ENCODE peak calls at places on chromosomes 16 and 17, in six cellular contexts. X is HepG2, A is A549, H is upper lobe of left lung, V is K562, R is GM12878. U is an unnamed sample.

GRCh38 chr16:70750893-70751467 is 50.0 kb downstream of the VAC14 start:
- ATAC-seq in X (no peak), A (peak), H (peak), V (no peak), R (no peak), U (peak)

GRCh38 chr16:16124438-16124837 is 98.9 kb downstream of the ABCC6 start:
- ATAC-seq in X (no peak), A (no peak), H (no peak), V (no peak), R (no peak), U (peak)

GRCh38 chr16:56119138-56119537 is 72.2 kb upstream of the GNAO1 start:
- ATAC-seq in X (no peak), A (no peak), H (no peak), V (no peak), R (peak), U (no peak)

GRCh38 chr16:17246974-17247718 is 223.6 kb downstream of the XYLT1 start:
- ATAC-seq in X (no peak), A (no peak), H (no peak), V (no peak), R (no peak), U (no peak)

GRCh38 chr17:38676706-38677504 is 2.1 kb upstream of the EPOP start:
- ATAC-seq in X (peak), A (peak), H (peak), V (peak), R (peak), U (peak)

GRCh38 chr16:15864939-15865338 is 8.1 kb upstream of the MYH11 start:
- ATAC-seq in X (no peak), A (no peak), H (no peak), V (no peak), R (no peak), U (peak)

GRCh38 chr17:77428020-77428781 is 287.4 kb downstream of the SEC14L1 start:
- ATAC-seq in X (no peak), A (no peak), H (no peak), V (peak), R (peak), U (no peak)

GRCh38 chr17:74513987-74514631 is 17.2 kb downstream of the CD300LB start:
- ATAC-seq in X (no peak), A (peak), H (no peak), V (no peak), R (no peak), U (no peak)

GRCh38 chr16:89193576-89194293 is 6.6 kb downstream of the SLC22A31 start:
- ATAC-seq in X (no peak), A (peak), H (no peak), V (peak), R (no peak), U (no peak)

GRCh38 chr17:28972437-28972836 is 21.1 kb upstream of the PHF12 start:
- ATAC-seq in X (no peak), A (no peak), H (peak), V (no peak), R (no peak), U (no peak)

GRCh38 chr17:75069783-75070182 is 18.0 kb upstream of the SLC16A5 start:
- ATAC-seq in X (peak), A (peak), H (no peak), V (no peak), R (peak), U (no peak)

GRCh38 chr17:10050597-10051101 is 145.6 kb upstream of the RCVRN start:
- ATAC-seq in X (no peak), A (no peak), H (peak), V (no peak), R (peak), U (peak)

GRCh38 chr17:68512967-68513474 is 791 bp downstream of the PRKAR1A start:
- ATAC-seq in X (no peak), A (peak), H (peak), V (peak), R (peak), U (peak)

GRCh38 chr16:89183975-89184684 is 12.6 kb downstream of the CDH15 start:
- ATAC-seq in X (peak), A (peak), H (no peak), V (peak), R (no peak), U (no peak)

GRCh38 chr17:16314189-16314588 is 39.1 kb downstream of the CENPV start:
- ATAC-seq in X (no peak), A (no peak), H (no peak), V (no peak), R (no peak), U (no peak)

GRCh38 chr17:65405563-65405962 is 155.9 kb downstream of the AXIN2 start:
- ATAC-seq in X (no peak), A (no peak), H (no peak), V (no peak), R (no peak), U (no peak)

GRCh38 chr16:79042886-79043285 is 557.7 kb downstream of the MAF start:
- ATAC-seq in X (no peak), A (no peak), H (no peak), V (no peak), R (no peak), U (no peak)

GRCh38 chr17:49548051-49548505 is 27.6 kb upstream of the NXPH3 start:
- ATAC-seq in X (no peak), A (peak), H (peak), V (no peak), R (no peak), U (no peak)

GRCh38 chr17:680554-680953 is 34.1 kb downstream of the VPS53 start:
- ATAC-seq in X (no peak), A (no peak), H (no peak), V (no peak), R (no peak), U (no peak)

GRCh38 chr17:58487589-58488427 is at the start of gene HSF5:
- ATAC-seq in X (peak), A (no peak), H (peak), V (no peak), R (no peak), U (peak)

GRCh38 chr16:14405611-14406537 is 224.2 kb downstream of the PARN start:
- ATAC-seq in X (peak), A (peak), H (peak), V (peak), R (peak), U (peak)

GRCh38 chr16:8377864-8378263 is 212.4 kb downstream of the TMEM114 start:
- ATAC-seq in X (no peak), A (no peak), H (no peak), V (no peak), R (no peak), U (no peak)

GRCh38 chr16:85269165-85269564 is 156.9 kb upstream of the CIBAR2 start:
- ATAC-seq in X (no peak), A (no peak), H (no peak), V (no peak), R (no peak), U (no peak)
- TF ChIP-seq EP300 in X (no peak), A (no peak), H (no peak), V (no peak), R (no peak), U (no peak)

GRCh38 chr17:72602517-72603345 is 481.9 kb downstream of the SOX9 start:
- ATAC-seq in X (peak), A (peak), H (no peak), V (no peak), R (peak), U (no peak)

GRCh38 chr17:72603346-72604242 is 482.8 kb downstream of the SOX9 start:
- ATAC-seq in X (peak), A (peak), H (no peak), V (no peak), R (peak), U (no peak)

GRCh38 chr17:72599891-72600290 is 479.1 kb downstream of the SOX9 start:
- ATAC-seq in X (no peak), A (no peak), H (no peak), V (no peak), R (no peak), U (no peak)

GRCh38 chr17:72598705-72599104 is 477.9 kb downstream of the SOX9 start:
- ATAC-seq in X (no peak), A (no peak), H (no peak), V (no peak), R (no peak), U (no peak)

DNA sequence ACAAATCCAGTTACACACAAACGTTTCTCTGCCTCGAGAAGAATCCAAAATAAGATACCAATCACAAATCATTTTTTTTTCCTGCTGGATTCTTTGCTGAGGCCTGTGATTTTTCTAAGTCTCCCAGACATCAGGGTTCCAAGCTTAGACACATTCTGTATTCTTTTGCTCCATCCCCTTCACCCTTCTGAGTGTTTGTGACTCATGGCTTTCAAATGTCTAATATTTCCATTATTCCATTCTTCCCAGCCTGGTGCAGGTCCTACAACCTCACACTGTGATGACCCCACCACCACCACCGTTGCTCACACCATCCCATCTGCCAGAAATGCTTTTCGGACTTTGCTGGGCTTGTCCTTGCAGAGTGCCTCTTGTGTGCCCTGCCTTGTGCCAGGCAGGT is 480.1 kb downstream of the SOX9 start:
- ATAC-seq in X (no peak), A (peak), H (no peak), V (no peak), R (no peak), U (no peak)
- TF ChIP-seq EP300 in X (no peak), A (no peak), H (no peak), V (no peak), R (no peak), U (no peak)

GRCh38 chr17:15263206-15263579 is 1.9 kb downstream of the PMP22 start:
- ATAC-seq in X (no peak), A (peak), H (peak), V (no peak), R (no peak), U (peak)

GRCh38 chr17:15261818-15262290 is 3.3 kb downstream of the PMP22 start:
- ATAC-seq in X (no peak), A (peak), H (no peak), V (no peak), R (no peak), U (no peak)

GRCh38 chr17:15261063-15261817 is 3.9 kb downstream of the PMP22 start:
- ATAC-seq in X (peak), A (peak), H (peak), V (peak), R (no peak), U (peak)

GRCh38 chr17:15263680-15264079 is 1.4 kb downstream of the PMP22 start:
- ATAC-seq in X (no peak), A (no peak), H (no peak), V (no peak), R (no peak), U (no peak)

GRCh38 chr17:15262291-15263205 is 2.6 kb downstream of the PMP22 start:
- ATAC-seq in X (peak), A (peak), H (peak), V (peak), R (no peak), U (peak)
- TF ChIP-seq EP300 in X (no peak), A (no peak), H (peak), V (no peak), R (no peak), U (no peak)

GRCh38 chr17:44110011-44110686 is 13.3 kb downstream of the HDAC5 start:
- ATAC-seq in X (no peak), A (no peak), H (no peak), V (no peak), R (peak), U (no peak)

GRCh38 chr17:44106801-44107200 is 16.6 kb downstream of the HDAC5 start:
- ATAC-seq in X (no peak), A (no peak), H (no peak), V (no peak), R (no peak), U (no peak)

GRCh38 chr17:44109312-44109630 is 14.2 kb downstream of the HDAC5 start:
- ATAC-seq in X (no peak), A (no peak), H (no peak), V (no peak), R (no peak), U (no peak)

GRCh38 chr17:44110823-44111633 is 12.4 kb downstream of the HDAC5 start:
- ATAC-seq in X (peak), A (peak), H (peak), V (peak), R (peak), U (peak)

DNA sequence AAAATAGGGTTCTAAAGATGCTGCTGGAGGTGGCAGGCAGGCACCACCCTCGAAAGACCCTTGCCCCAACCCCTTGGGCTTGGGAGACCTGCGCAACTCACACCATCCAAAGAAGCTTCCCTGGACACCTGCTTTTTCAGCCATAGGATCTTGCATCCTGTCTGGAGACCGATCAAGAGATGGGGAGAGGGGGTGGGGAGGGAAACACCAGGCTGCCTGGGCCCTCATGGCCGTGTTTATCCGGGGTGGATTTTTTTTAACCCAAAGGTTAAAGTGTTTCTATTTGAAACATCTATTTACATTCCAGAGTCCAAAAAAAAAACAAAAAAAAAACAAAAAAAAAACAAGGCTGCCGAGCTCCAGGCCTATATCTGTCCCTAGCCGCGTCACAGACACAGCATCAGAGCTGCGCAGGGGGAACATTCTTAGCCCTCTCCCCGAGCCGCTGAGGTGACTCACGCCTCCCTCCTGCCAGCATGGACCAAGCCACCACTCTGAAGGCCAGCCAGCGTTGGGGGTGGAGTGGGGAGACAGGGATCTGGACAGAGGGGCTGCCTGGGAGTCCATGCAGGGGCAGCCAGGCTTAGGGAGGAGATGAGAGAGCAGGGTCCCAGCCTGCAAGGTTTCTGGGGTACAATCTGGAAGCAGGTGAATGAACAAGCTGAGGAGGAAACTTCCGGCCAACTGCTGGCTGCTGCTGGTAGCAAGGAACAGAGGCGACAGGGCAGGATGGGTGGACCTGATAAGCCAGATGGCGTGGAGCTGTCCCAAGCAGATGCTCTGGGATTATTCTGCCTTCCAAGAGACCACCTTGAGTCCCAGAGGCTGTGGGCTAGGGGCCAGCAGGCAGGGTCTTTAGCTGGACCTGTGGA is 14.8 kb downstream of the HDAC5 start:
- ATAC-seq in X (peak), A (peak), H (peak), V (peak), R (no peak), U (peak)
- TF ChIP-seq EP300 in X (no peak), A (peak), H (no peak), V (no peak), R (no peak), U (no peak)

DNA sequence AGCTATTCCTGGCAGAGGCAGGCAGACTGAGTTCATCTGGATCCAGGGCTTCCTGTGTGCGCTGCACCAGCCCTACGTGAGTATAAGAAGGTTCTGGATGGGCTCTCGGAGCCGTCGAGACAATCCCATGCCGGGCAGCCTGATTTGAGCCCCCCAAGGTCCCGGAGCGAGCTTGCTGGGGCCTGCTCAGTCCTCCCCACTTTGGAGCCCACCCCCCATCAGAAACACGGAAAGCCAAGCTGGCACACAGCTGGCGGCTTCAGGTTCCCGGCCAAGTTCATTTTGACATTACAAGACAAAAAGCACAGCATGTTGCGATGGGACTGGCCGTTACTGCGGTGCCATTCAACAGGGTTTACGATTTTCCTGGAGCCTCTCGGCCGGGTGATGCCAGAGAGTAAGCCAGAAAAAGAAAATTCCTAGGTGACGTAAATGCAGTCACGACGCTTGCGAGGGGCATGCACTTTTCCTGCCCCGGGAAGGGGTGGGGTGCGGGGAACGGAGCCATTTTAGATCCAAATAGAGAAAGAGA is 167.2 kb upstream of the FOXF1 start:
- ATAC-seq in X (no peak), A (no peak), H (peak), V (no peak), R (no peak), U (peak)
- TF ChIP-seq EP300 in X (no peak), A (no peak), H (peak), V (no peak), R (no peak), U (peak)

GRCh38 chr17:39754958-39755549 is 17.3 kb downstream of the GRB7 start:
- ATAC-seq in X (peak), A (peak), H (no peak), V (no peak), R (no peak), U (no peak)

GRCh38 chr17:39752241-39752831 is 14.6 kb downstream of the GRB7 start:
- ATAC-seq in X (no peak), A (no peak), H (no peak), V (no peak), R (no peak), U (no peak)

GRCh38 chr17:39753514-39754160 is 15.9 kb downstream of the GRB7 start:
- ATAC-seq in X (no peak), A (peak), H (peak), V (peak), R (peak), U (peak)

GRCh38 chr17:39755550-39756375 is 18.0 kb downstream of the GRB7 start:
- ATAC-seq in X (no peak), A (no peak), H (no peak), V (no peak), R (peak), U (no peak)

GRCh38 chr17:39754161-39754957 is 16.6 kb downstream of the GRB7 start:
- ATAC-seq in X (peak), A (peak), H (peak), V (peak), R (peak), U (peak)
- TF ChIP-seq EP300 in X (no peak), A (no peak), H (peak), V (no peak), R (peak), U (no peak)

GRCh38 chr17:82443465-82444283 is 6.9 kb downstream of the CYBC1 start:
- ATAC-seq in X (no peak), A (no peak), H (no peak), V (no peak), R (peak), U (no peak)
- TF ChIP-seq EP300 in X (no peak), A (no peak), H (no peak), V (no peak), R (no peak), U (no peak)

DNA sequence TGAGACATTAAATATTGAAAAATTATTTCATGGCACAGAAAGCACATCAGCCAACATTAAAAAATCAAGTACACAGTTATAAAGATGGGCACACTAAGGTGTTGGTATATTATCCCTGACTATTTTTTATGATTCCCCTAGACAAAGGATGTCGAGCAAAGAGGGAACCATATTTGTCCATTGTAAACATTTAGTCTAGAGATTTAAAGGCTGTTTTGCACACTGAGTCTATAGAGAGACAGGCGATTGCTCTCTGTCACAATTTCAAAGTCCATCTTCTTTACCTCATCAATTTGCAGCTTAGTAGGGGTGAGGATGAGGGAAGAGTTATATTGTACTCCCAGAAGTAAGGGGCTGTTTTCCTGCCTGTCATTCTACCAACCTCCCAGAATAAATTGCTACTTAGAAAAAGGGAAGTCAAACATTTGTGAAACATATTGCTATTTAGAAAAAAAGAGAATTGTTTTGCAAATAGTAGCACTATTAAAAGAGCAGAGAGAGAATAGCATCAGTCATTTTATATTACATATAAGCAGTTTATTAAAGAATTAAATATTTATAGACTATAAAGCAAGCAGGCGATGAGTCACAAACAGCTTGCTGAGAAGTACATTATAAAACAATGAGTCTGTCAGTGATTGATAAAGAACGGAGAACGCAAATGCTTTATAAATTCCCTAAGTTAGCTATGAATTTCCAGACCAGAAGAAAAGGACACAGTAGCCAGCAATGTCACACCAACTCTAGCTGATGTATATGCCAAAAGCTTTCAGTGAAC is 270.6 kb upstream of the PMFBP1 start:
- ATAC-seq in X (peak), A (no peak), H (no peak), V (no peak), R (no peak), U (no peak)
- TF ChIP-seq EP300 in X (peak), A (no peak), H (no peak), V (no peak), R (no peak), U (no peak)

GRCh38 chr16:85420501-85421337 is 192.4 kb upstream of the GSE1 start:
- ATAC-seq in X (peak), A (peak), H (peak), V (peak), R (peak), U (peak)
- TF ChIP-seq EP300 in X (peak), A (no peak), H (no peak), V (no peak), R (no peak), U (no peak)

GRCh38 chr16:84827131-84827574 is 7.4 kb downstream of the CRISPLD2 start:
- ATAC-seq in X (peak), A (no peak), H (no peak), V (peak), R (no peak), U (peak)
- TF ChIP-seq EP300 in X (no peak), A (no peak), H (no peak), V (no peak), R (no peak), U (no peak)

U was measured in gastroesophageal sphincter.